ENCODE peak calls at places on chromosome 10, in six cellular contexts. I is IMR-90, J is trophoblast cell, F is H9, V is mesenchymal stem cell, X is H1. L is an unnamed sample.

GRCh38 chr10:130363051-130363450 is 226.9 kb downstream of the GLRX3 start:
- DNase-seq in I (no peak), J (no peak), F (no peak), V (no peak), X (no peak), L (no peak)

GRCh38 chr10:113100299-113100680 is 150.2 kb downstream of the TCF7L2 start:
- DNase-seq in I (no peak), J (no peak), F (no peak), V (no peak), X (no peak), L (no peak)

GRCh38 chr10:30724296-30724695 is 94.7 kb upstream of the LYZL2 start:
- DNase-seq in I (no peak), J (no peak), F (no peak), V (no peak), X (no peak), L (no peak)

GRCh38 chr10:2210083-2210482 is 472.8 kb upstream of the ADARB2 start:
- DNase-seq in I (no peak), J (no peak), F (no peak), V (no peak), X (no peak), L (no peak)

GRCh38 chr10:132780356-132780755 is 5.6 kb downstream of the NKX6-2 start:
- DNase-seq in I (no peak), J (no peak), F (no peak), V (no peak), X (no peak), L (no peak)

GRCh38 chr10:104300002-104300735 is 31.2 kb downstream of the GSTO2 start:
- DNase-seq in I (peak; percentile 100), J (peak; percentile 75), F (no peak), V (peak; percentile 95), X (no peak), L (no peak)

GRCh38 chr10:56881218-56881617 is 520.2 kb upstream of the ZWINT start:
- DNase-seq in I (no peak), J (no peak), F (no peak), V (no peak), X (no peak), L (no peak)

GRCh38 chr10:110212119-110213006 is 5.0 kb downstream of the MXI1 start:
- DNase-seq in I (no peak), J (no peak), F (no peak), V (no peak), X (peak; percentile 40), L (no peak)

GRCh38 chr10:100562806-100563293 is 27.1 kb downstream of the HIF1AN start:
- DNase-seq in I (peak; percentile 37), J (peak; percentile 14), F (peak; percentile 80), V (peak; percentile 8), X (peak; percentile 74), L (no peak)

GRCh38 chr10:115985696-115986095 is 287.3 kb downstream of the GFRA1 start:
- DNase-seq in I (peak; percentile 36), J (no peak), F (no peak), V (peak; percentile 18), X (no peak), L (no peak)

GRCh38 chr10:94238006-94238617 is 124.6 kb downstream of the NOC3L start:
- DNase-seq in I (no peak), J (no peak), F (no peak), V (no peak), X (no peak), L (no peak)

GRCh38 chr10:94235470-94235869 is 127.3 kb downstream of the NOC3L start:
- DNase-seq in I (no peak), J (no peak), F (no peak), V (no peak), X (no peak), L (no peak)

GRCh38 chr10:94240901-94241300 is 121.8 kb downstream of the NOC3L start:
- DNase-seq in I (no peak), J (no peak), F (no peak), V (no peak), X (no peak), L (no peak)

GRCh38 chr10:94239696-94240095 is 123.0 kb downstream of the NOC3L start:
- DNase-seq in I (no peak), J (no peak), F (no peak), V (no peak), X (no peak), L (no peak)
- H4K8ac ChIP-seq in I (no peak overlapping the region), J (no peak overlapping the region), F (no peak overlapping the region), V (no peak overlapping the region), X (no peak overlapping the region), L (no peak overlapping the region)

GRCh38 chr10:28532223-28532508 is 752 bp upstream of the WAC start:
- DNase-seq in I (no peak), J (peak; percentile 61), F (no peak), V (peak; percentile 65), X (no peak), L (no peak)

GRCh38 chr10:28533571-28534304 is 820 bp downstream of the WAC start:
- DNase-seq in I (peak; percentile 26), J (peak; percentile 70), F (peak; percentile 50), V (peak; percentile 61), X (peak; percentile 65), L (peak; percentile 26)

GRCh38 chr10:28532509-28533314 is at the start of gene WAC:
- DNase-seq in I (peak; percentile 89), J (peak; percentile 97), F (peak; percentile 93), V (peak; percentile 95), X (peak; percentile 99), L (peak; percentile 95)

GRCh38 chr10:28530751-28531150 is 2.2 kb upstream of the WAC start:
- DNase-seq in I (peak; percentile 39), J (peak; percentile 7), F (no peak), V (no peak), X (no peak), L (no peak)

DNA sequence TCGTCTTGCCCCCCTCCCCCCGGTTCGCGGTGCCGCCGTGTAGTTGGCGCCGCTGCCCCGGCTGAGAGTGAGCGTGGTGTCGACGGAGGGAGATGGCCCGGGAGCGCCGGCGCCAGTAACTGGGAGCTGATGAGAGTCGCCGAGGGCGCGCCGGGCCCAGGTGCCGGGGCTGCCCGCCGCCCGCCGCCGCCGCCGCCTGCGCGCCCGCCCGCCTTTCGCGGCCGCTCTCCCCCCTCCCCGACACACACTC is 322 bp downstream of the WAC start:
- DNase-seq in I (no peak), J (no peak), F (no peak), V (no peak), X (no peak), L (no peak)
- H4K8ac ChIP-seq in I (peak overlapping the region; percentile 54), J (peak overlapping the region; percentile 73), F (no peak overlapping the region), V (peak overlapping the region; percentile 94), X (peak overlapping the region; percentile 95), L (no peak overlapping the region)

GRCh38 chr10:22647244-22647643 is 67.1 kb downstream of the PIP4K2A start:
- DNase-seq in I (no peak), J (no peak), F (no peak), V (peak; percentile 34), X (no peak), L (no peak)
- H4K8ac ChIP-seq in I (no peak overlapping the region), J (peak overlapping the region; percentile 9), F (no peak overlapping the region), V (no peak overlapping the region), X (no peak overlapping the region), L (no peak overlapping the region)

GRCh38 chr10:76160758-76161555 is 729.5 kb downstream of the LRMDA start:
- DNase-seq in I (no peak), J (no peak), F (no peak), V (peak; percentile 38), X (no peak), L (no peak)
- H4K8ac ChIP-seq in I (no peak overlapping the region), J (no peak overlapping the region), F (no peak overlapping the region), V (peak overlapping the region; percentile 29), X (no peak overlapping the region), L (no peak overlapping the region)

DNA sequence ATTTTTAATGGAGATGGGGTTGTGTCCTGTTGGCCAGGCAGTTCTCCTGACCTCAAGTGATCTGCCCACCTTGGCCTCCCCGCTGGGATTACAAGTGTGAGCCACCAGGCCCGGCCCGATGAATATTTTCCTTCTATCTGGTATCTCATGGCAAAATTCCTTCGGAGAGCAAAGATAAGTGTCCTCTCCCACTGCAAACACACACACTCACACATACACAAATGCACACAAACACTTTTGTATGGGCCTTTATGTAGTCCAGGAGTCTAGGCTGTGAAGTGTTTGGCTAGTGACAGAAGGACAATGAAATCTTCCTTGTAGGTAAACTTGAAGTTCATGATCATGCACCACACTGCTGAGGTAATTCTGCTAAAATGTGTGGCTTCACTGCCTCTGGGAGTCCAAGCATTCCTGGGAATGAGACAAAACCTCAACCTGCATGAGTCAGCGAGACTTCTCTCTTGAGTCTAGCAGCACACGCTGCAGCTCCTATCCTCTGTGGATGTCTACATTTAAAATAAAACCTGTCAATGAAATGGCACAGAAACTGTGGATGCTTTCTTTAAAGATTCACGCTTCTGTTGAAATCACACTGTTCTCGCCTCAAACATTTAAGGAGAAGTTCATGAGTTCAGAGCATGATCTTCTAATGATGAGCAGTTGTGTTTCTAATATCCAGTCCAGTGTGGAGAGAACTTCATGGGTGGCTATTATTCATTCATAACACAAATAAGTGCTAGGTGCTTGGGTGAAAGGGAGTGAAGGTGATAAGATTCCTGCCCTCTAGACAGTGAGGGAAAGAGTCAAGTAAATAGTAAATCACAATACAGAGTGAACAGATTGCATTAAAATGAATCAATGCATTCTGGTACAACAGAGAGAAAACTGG is 96.5 kb downstream of the NRP1 start:
- DNase-seq in I (peak; percentile 99), J (peak; percentile 95), F (no peak), V (peak; percentile 94), X (no peak), L (no peak)
- H4K8ac ChIP-seq in I (peak overlapping the region; percentile 5), J (no peak overlapping the region), F (no peak overlapping the region), V (peak overlapping the region; percentile 32), X (no peak overlapping the region), L (no peak overlapping the region)

GRCh38 chr10:80861882-80862281 is 324.2 kb downstream of the SH2D4B start:
- DNase-seq in I (no peak), J (no peak), F (no peak), V (no peak), X (no peak), L (no peak)

GRCh38 chr10:80860719-80861118 is 323.0 kb downstream of the SH2D4B start:
- DNase-seq in I (no peak), J (no peak), F (no peak), V (no peak), X (no peak), L (no peak)

GRCh38 chr10:80855348-80855971 is 317.8 kb downstream of the SH2D4B start:
- DNase-seq in I (no peak), J (no peak), F (peak; percentile 81), V (peak; percentile 1), X (peak; percentile 77), L (peak; percentile 49)

DNA sequence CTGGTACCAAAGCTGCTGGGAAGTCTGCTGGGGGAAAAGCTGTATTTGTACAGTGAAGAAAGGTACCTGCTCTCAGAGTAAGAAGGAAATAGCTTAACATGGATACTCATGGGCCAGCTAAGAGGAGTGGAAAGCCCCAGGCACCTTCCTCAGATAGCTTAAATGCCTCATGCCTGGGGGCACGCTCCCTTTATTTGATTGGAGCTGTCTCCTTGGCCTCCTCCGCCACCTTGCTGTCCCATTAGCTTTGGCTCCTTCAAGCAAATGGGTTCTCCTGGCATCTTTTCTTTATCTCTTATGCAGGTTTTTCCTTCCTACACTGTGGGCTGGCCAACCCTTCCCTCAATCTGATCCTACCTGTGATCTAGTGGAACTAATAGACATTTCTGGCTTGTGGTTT is 318.5 kb downstream of the SH2D4B start:
- DNase-seq in I (no peak), J (peak; percentile 53), F (no peak), V (no peak), X (no peak), L (no peak)
- H4K8ac ChIP-seq in I (no peak overlapping the region), J (no peak overlapping the region), F (no peak overlapping the region), V (no peak overlapping the region), X (no peak overlapping the region), L (no peak overlapping the region)

GRCh38 chr10:91452063-91452462 is 41.9 kb downstream of the HECTD2 start:
- DNase-seq in I (no peak), J (no peak), F (no peak), V (no peak), X (no peak), L (no peak)

GRCh38 chr10:91453535-91453934 is 43.4 kb downstream of the HECTD2 start:
- DNase-seq in I (no peak), J (no peak), F (no peak), V (no peak), X (no peak), L (no peak)
- H4K8ac ChIP-seq in I (no peak overlapping the region), J (no peak overlapping the region), F (no peak overlapping the region), V (no peak overlapping the region), X (no peak overlapping the region), L (no peak overlapping the region)